ENCODE peak calls at places on chromosomes 2 and 18, in six cellular contexts. I is HepG2, H is endothelial cell of umbilical vein, Q is GM12878, A is A549, W is K562. C is an unnamed sample.

GRCh38 chr2:197873293-197873701 is 68.9 kb downstream of the PLCL1 start:
- DNase-seq in I (no peak), H (no peak), Q (no peak), A (no peak), W (no peak), C (peak; percentile 10)

GRCh38 chr2:98479959-98480524 is 35.4 kb downstream of the INPP4A start:
- DNase-seq in I (no peak), H (peak; percentile 89), Q (no peak), A (no peak), W (no peak), C (peak; percentile 85)

GRCh38 chr2:190847504-190848201 is 33.0 kb upstream of the GLS start:
- DNase-seq in I (no peak), H (peak; percentile 89), Q (no peak), A (no peak), W (no peak), C (no peak)

GRCh38 chr18:75679347-75679746 is 251.8 kb upstream of the SMIM21 start:
- DNase-seq in I (no peak), H (no peak), Q (no peak), A (no peak), W (no peak), C (no peak)

GRCh38 chr2:1516798-1517060 is 103.5 kb downstream of the TPO start:
- DNase-seq in I (no peak), H (no peak), Q (no peak), A (no peak), W (no peak), C (no peak)

GRCh38 chr2:69615969-69616368 is 27.6 kb downstream of the AAK1 start:
- DNase-seq in I (no peak), H (no peak), Q (no peak), A (no peak), W (no peak), C (no peak)

GRCh38 chr18:73597832-73598615 is 549.6 kb downstream of the FBXO15 start:
- DNase-seq in I (no peak), H (no peak), Q (no peak), A (no peak), W (no peak), C (peak; percentile 23)

GRCh38 chr2:27746325-27746724 is 25.2 kb upstream of the MRPL33 start:
- DNase-seq in I (peak; percentile 64), H (no peak), Q (no peak), A (no peak), W (no peak), C (no peak)

GRCh38 chr2:23542390-23542789 is 157.4 kb downstream of the KLHL29 start:
- DNase-seq in I (no peak), H (no peak), Q (no peak), A (no peak), W (no peak), C (no peak)

GRCh38 chr2:207148025-207148424 is 17.7 kb downstream of the KLF7 start:
- DNase-seq in I (no peak), H (peak; percentile 43), Q (no peak), A (no peak), W (no peak), C (no peak)

GRCh38 chr18:67483237-67483636 is 33.3 kb downstream of the DSEL start:
- DNase-seq in I (no peak), H (peak; percentile 11), Q (no peak), A (no peak), W (no peak), C (no peak)

GRCh38 chr2:145975406-145975805 is 1455.5 kb upstream of the ZEB2 start:
- DNase-seq in I (no peak), H (no peak), Q (no peak), A (no peak), W (no peak), C (no peak)

GRCh38 chr2:203061346-203061745 is 46.7 kb downstream of the NBEAL1 start:
- DNase-seq in I (peak; percentile 70), H (no peak), Q (no peak), A (peak; percentile 14), W (no peak), C (no peak)

GRCh38 chr2:232367591-232368233 is 10.8 kb upstream of the ALPP start:
- DNase-seq in I (peak; percentile 24), H (no peak), Q (no peak), A (no peak), W (peak; percentile 35), C (peak; percentile 48)

GRCh38 chr2:218039171-218039570 is 29.9 kb upstream of the RUFY4 start:
- DNase-seq in I (no peak), H (no peak), Q (no peak), A (no peak), W (no peak), C (no peak)

GRCh38 chr2:132955871-132956615 is 286.0 kb upstream of the LYPD1 start:
- DNase-seq in I (no peak), H (no peak), Q (no peak), A (no peak), W (no peak), C (no peak)

GRCh38 chr2:135904590-135904989 is 28.3 kb upstream of the MCM6 start:
- DNase-seq in I (no peak), H (no peak), Q (no peak), A (no peak), W (no peak), C (no peak)

GRCh38 chr2:96906719-96907404 is 37.0 kb upstream of the SEMA4C start:
- DNase-seq in I (no peak), H (no peak), Q (no peak), A (no peak), W (no peak), C (no peak)

GRCh38 chr2:186440506-186440905 is 45.6 kb upstream of the ZC3H15 start:
- DNase-seq in I (no peak), H (peak; percentile 78), Q (no peak), A (no peak), W (no peak), C (no peak)

GRCh38 chr2:74537140-74537539 is 7.4 kb downstream of the HTRA2 start:
- DNase-seq in I (no peak), H (no peak), Q (no peak), A (no peak), W (no peak), C (no peak)

GRCh38 chr2:134402385-134402784 is 148.5 kb downstream of the MGAT5 start:
- DNase-seq in I (peak; percentile 61), H (peak; percentile 21), Q (no peak), A (no peak), W (no peak), C (peak; percentile 77)

GRCh38 chr2:206212673-206213513 is 53.2 kb downstream of the EEF1B2 start:
- DNase-seq in I (no peak), H (peak; percentile 3), Q (no peak), A (no peak), W (no peak), C (no peak)

GRCh38 chr18:3715223-3716080 is 265.5 kb downstream of the TGIF1 start:
- DNase-seq in I (no peak), H (no peak), Q (no peak), A (no peak), W (no peak), C (no peak)
- H3K4me3 ChIP-seq in I (no peak overlapping the region), H (no peak overlapping the region), Q (no peak overlapping the region), A (no peak overlapping the region), W (no peak overlapping the region), C (no peak overlapping the region)

GRCh38 chr2:144331652-144332355 is 188.1 kb downstream of the ZEB2 start:
- DNase-seq in I (no peak), H (peak; percentile 76), Q (no peak), A (peak; percentile 23), W (peak; percentile 53), C (no peak)
- TF ChIP-seq MAX in I (peak; percentile 86), H (no peak), Q (peak; percentile 35), A (peak; percentile 77), W (peak; percentile 55), C (peak; percentile 48)

GRCh38 chr18:77106331-77106730 is 26.3 kb downstream of the MBP start:
- DNase-seq in I (no peak), H (no peak), Q (no peak), A (no peak), W (peak; percentile 13), C (peak; percentile 95)
- TF ChIP-seq MYC in I (no peak), H (no peak), Q (no peak), A (no peak), W (no peak), C (peak; percentile 83)

DNA sequence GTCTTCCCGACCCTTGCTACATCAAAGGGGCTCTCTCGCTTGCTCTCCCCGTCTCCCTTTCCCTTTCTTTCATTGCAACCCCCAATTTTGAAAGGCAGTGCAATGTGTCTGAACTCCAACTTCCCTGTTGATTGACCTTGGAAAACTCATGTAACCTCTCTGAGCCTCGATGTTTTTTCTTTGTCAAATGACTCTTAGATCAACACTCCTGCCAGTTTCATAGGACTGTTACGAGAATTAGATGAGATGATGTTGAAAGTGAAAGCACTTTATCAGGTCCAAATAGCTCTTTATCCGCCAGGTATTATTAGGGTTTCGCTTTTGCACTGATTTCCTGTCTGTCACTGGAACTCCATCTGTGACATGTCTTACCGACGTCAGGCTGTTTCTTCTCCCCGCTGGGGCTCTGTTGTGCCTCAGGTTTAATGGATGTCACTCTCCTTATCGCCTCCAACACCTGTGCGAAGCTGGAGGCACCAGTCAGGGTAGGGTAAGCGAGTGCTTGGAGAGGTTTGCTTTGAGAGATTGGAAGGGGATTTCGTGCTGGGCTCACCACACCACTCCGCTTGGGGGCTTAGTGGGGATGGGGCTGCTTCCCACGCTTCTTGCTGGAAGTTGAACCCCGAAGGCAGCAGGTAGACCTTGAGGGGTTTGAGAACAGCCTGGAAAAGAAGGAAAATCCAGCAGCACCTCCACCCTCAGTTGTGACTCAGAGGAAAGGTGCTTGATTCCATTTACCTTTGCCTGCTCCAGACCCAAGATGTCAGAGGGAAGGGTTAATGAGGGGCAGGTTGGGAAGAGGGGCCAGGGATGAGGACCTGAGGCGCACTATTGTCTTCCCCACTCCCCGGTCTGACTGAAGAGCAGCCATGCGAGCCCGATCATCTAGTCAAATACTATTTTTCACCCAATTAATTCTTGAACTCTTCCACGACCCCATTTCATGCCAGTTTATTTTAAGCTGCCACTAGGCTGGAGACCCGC is 4.3 kb downstream of the GAD1 start:
- DNase-seq in I (no peak), H (no peak), Q (no peak), A (no peak), W (peak; percentile 58), C (no peak)
- H3K4me3 ChIP-seq in I (no peak overlapping the region), H (no peak overlapping the region), Q (peak overlapping the region; percentile 35), A (peak overlapping the region; percentile 10), W (no peak overlapping the region), C (no peak overlapping the region)

DNA sequence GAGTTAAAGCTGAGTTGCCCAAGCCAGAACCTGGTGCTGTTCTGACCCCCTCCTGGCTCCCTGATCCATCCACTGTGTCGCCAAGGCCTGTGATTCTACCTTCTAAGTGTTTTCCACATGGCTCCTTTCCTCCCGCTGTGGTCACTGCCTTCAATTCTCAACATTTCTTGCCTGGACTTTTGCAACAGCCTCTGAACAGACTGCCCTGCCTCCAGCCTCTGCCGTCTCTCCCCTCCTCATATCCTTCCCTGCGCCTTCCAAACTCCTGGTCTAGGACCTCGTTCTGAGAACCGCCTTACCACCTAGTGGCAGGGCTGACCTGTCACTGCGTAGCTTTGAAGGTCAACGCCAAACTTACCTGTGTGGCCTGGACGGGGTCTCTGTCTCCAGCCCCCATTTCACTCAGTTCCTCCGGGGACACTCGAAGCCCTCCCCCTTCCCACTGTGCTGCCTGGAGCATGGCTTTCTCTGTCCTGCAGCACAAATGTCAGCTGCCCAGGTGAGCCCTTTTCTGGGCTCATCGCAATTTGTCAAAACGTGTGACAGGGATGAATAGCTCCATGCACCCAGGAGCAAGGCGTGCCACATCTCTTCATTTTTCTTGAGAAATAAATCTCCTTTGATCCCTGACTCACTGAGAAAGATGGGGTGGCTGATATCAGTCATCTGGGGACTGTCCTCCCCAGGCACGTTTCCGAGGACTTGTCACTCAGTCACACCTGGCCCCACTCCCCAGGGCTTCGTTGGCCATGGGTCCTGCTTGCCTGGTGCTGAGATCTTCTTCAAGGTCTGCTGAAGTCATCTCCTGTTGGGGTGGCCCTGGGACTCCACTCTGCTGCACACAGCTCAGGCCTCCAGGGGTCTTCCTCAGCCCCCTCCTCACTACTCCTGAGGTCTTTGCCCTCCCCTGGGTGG is 46.7 kb downstream of the LDLRAD4 start:
- DNase-seq in I (no peak), H (no peak), Q (no peak), A (no peak), W (no peak), C (no peak)
- TF ChIP-seq MAX in I (no peak), H (no peak), Q (no peak), A (no peak), W (no peak), C (no peak)